ENCODE peak calls at places on chromosome 14, in seven cellular contexts. B is neuronal stem cell, S is IMR-90, K is mesendoderm, M is trophoblast cell, A is H1, D is mesenchymal stem cell. E is an unnamed sample. For H3K4me1, the result is how much of the 10 kb centered on the place peaks cover.

GRCh38 chr14:47626151-47627035 is 49.0 kb downstream of the MDGA2 start:
- DNase-seq in S (no peak), A (no peak), D (no peak), M (no peak), K (no peak), B (no peak), E (no peak)

GRCh38 chr14:35965425-35965824 is 139.3 kb downstream of the BRMS1L start:
- DNase-seq in M (no peak), S (no peak), B (no peak), K (peak), D (no peak), A (no peak), E (no peak)

GRCh38 chr14:91509083-91509877 is 830 bp downstream of the PPP4R3A start:
- DNase-seq in B (no peak), D (no peak), K (peak), M (no peak), S (no peak), A (peak), E (peak)

GRCh38 chr14:59254911-59255545 is 66.6 kb downstream of the DAAM1 start:
- DNase-seq in M (no peak), A (no peak), S (peak), K (no peak), D (peak), B (no peak), E (no peak)

GRCh38 chr14:73058923-73059311 is 583 bp downstream of the RBM25 start:
- DNase-seq in M (peak), K (peak), S (peak), D (peak), B (no peak), A (peak), E (peak)

GRCh38 chr14:69879175-69880047 is at the start of gene SMOC1:
- DNase-seq in D (peak), S (peak), A (peak), M (no peak), K (peak), B (peak), E (peak)

GRCh38 chr14:66540038-66540437 is 32.1 kb downstream of the GPHN start:
- DNase-seq in K (no peak), M (no peak), S (no peak), A (no peak), B (no peak), D (no peak), E (no peak)

GRCh38 chr14:53432378-53432802 is 279.3 kb upstream of the DDHD1 start:
- DNase-seq in M (no peak), B (peak), K (peak), S (peak), A (peak), D (peak), E (peak)

GRCh38 chr14:42214981-42215491 is 608.4 kb downstream of the LRFN5 start:
- DNase-seq in S (peak), K (peak), D (peak), B (peak), A (no peak), M (no peak), E (no peak)

GRCh38 chr14:99035712-99036593 is 236.0 kb downstream of the BCL11B start:
- DNase-seq in B (peak), A (peak), D (peak), S (peak), K (peak), M (peak), E (peak)

GRCh38 chr14:23660290-23661226 is 24.4 kb downstream of the DHRS2 start:
- DNase-seq in A (no peak), M (no peak), D (no peak), B (no peak), K (no peak), S (no peak), E (peak)

GRCh38 chr14:55731881-55732498 is 152.0 kb downstream of the KTN1 start:
- DNase-seq in D (no peak), B (peak), K (peak), M (no peak), S (peak), A (peak), E (peak)

GRCh38 chr14:51978566-51979398 is 10.6 kb upstream of the RTRAF start:
- DNase-seq in B (peak), D (peak), K (peak), M (peak), A (peak), S (peak), E (peak)

GRCh38 chr14:26290007-26290530 is 307.8 kb downstream of the NOVA1 start:
- DNase-seq in D (peak), A (no peak), B (no peak), K (no peak), M (no peak), S (peak), E (no peak)

GRCh38 chr14:71061458-71061857 is 154.2 kb downstream of the PCNX1 start:
- DNase-seq in S (peak), K (peak), B (no peak), M (peak), D (no peak), A (no peak), E (no peak)

GRCh38 chr14:88831285-88831684 is 6.8 kb downstream of the TTC8 start:
- DNase-seq in D (no peak), M (no peak), A (no peak), S (peak), B (no peak), K (no peak), E (no peak)

GRCh38 chr14:63544641-63545234 is 1.6 kb upstream of the PPP2R5E start:
- DNase-seq in S (peak), A (no peak), B (no peak), M (no peak), D (peak), K (no peak), E (no peak)

GRCh38 chr14:45793081-45793480 is 540.1 kb upstream of the MIS18BP1 start:
- DNase-seq in M (no peak), D (no peak), B (no peak), A (no peak), K (peak), S (no peak), E (no peak)

GRCh38 chr14:85533821-85534271 is 3.9 kb downstream of the FLRT2 start:
- DNase-seq in S (peak), M (no peak), B (no peak), A (peak), D (peak), K (peak), E (peak)

GRCh38 chr14:71290960-71291466 is 383.8 kb downstream of the PCNX1 start:
- DNase-seq in D (peak), S (peak), K (peak), B (no peak), A (no peak), M (peak), E (no peak)

GRCh38 chr14:98226411-98226810 is 1045.6 kb downstream of the BCL11B start:
- DNase-seq in A (no peak), B (no peak), M (no peak), S (no peak), D (no peak), K (no peak), E (no peak)

GRCh38 chr14:21723431-21724045 is 49.9 kb upstream of the OR4E1 start:
- DNase-seq in D (peak), A (peak), S (no peak), K (peak), B (peak), M (no peak), E (peak)

GRCh38 chr14:85060116-85060515 is 469.8 kb upstream of the FLRT2 start:
- DNase-seq in B (no peak), K (no peak), S (no peak), M (no peak), A (no peak), D (no peak), E (no peak)

GRCh38 chr14:70152081-70152480 is 36.7 kb downstream of the SLC8A3 start:
- DNase-seq in S (no peak), A (no peak), B (no peak), D (no peak), M (no peak), K (no peak), E (no peak)

GRCh38 chr14:54398028-54398368 is 1.2 kb downstream of the CDKN3 start:
- DNase-seq in A (no peak), D (no peak), K (no peak), S (no peak), M (no peak), B (no peak), E (no peak)

GRCh38 chr14:71338153-71338552 is 430.9 kb downstream of the PCNX1 start:
- DNase-seq in B (no peak), K (no peak), M (no peak), A (no peak), S (no peak), D (no peak), E (no peak)

GRCh38 chr14:63435838-63436237 is 107.3 kb downstream of the PPP2R5E start:
- DNase-seq in M (no peak), B (no peak), S (peak), K (no peak), A (no peak), D (peak), E (no peak)

GRCh38 chr14:49505026-49505766 is 81.0 kb downstream of the RPS29 start:
- DNase-seq in A (no peak), K (peak), B (no peak), S (peak), M (peak), D (no peak), E (no peak)

GRCh38 chr14:44634692-44635091 is 127.6 kb upstream of the FSCB start:
- DNase-seq in B (no peak), A (no peak), S (no peak), K (no peak), D (no peak), M (no peak), E (no peak)

GRCh38 chr14:61662437-61663311 is 32.6 kb upstream of the HIF1A start:
- DNase-seq in A (no peak), S (peak), M (peak), D (peak), K (peak), B (no peak), E (no peak)

GRCh38 chr14:73250781-73251500 is 13.6 kb downstream of the PAPLN start:
- DNase-seq in S (no peak), B (no peak), M (no peak), D (no peak), K (no peak), A (no peak), E (no peak)

GRCh38 chr14:41549821-41550597 is 56.7 kb upstream of the LRFN5 start:
- DNase-seq in K (no peak), M (no peak), S (peak), A (no peak), B (no peak), D (peak), E (no peak)

GRCh38 chr14:24398943-24399801 is at the start of gene NYNRIN:
- DNase-seq in M (no peak), D (peak), S (peak), B (peak), K (peak), A (peak), E (peak)

GRCh38 chr14:22939684-22940083 is 10.5 kb upstream of the PRMT5 start:
- DNase-seq in D (peak), A (no peak), S (peak), B (no peak), K (no peak), M (no peak), E (no peak)

GRCh38 chr14:30708157-30708556 is 86.0 kb downstream of the SCFD1 start:
- DNase-seq in K (peak), S (no peak), M (no peak), D (no peak), B (no peak), A (no peak), E (peak)

GRCh38 chr14:81728447-81728846 is 194.8 kb upstream of the SEL1L start:
- DNase-seq in K (no peak), B (no peak), A (no peak), S (no peak), M (no peak), D (no peak), E (no peak)

DNA sequence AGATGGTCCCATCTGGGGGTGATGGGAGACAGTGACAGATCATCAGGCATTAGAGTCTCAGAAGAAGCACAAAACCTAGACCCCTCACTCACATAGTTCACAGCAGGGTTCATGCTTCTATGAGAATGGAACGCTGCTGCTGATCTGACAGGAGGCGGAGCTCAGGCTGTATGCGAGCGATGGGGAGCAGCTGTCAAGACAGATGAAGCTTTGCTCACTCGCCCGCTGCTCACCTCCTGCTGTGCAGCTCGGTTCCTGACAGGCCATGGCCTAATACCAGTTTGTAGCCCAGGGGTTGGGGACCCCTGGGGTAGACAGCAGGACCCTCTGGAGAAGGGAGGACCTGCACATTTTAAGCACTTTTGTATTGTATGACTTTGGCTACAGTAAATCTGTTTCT is 111.2 kb downstream of the LGMN start:
- DNase-seq in D (peak), K (peak), B (peak), S (peak), A (no peak), M (no peak), E (peak)
- H2BK120ac ChIP-seq in D (no peak), K (no peak), B (no peak), S (no peak), A (no peak), M (no peak), E (no peak)

GRCh38 chr14:32609388-32609787 is 280.3 kb downstream of the AKAP6 start:
- DNase-seq in B (no peak), K (no peak), M (no peak), D (no peak), S (no peak), A (no peak), E (no peak)

GRCh38 chr14:32606297-32606696 is 277.2 kb downstream of the AKAP6 start:
- DNase-seq in A (no peak), D (no peak), M (no peak), S (no peak), K (no peak), B (no peak), E (no peak)

GRCh38 chr14:32608880-32609279 is 279.8 kb downstream of the AKAP6 start:
- DNase-seq in D (no peak), M (no peak), S (no peak), K (peak), A (no peak), B (no peak), E (no peak)

GRCh38 chr14:32607399-32607798 is 278.3 kb downstream of the AKAP6 start:
- DNase-seq in K (no peak), S (no peak), B (no peak), M (no peak), D (no peak), A (no peak), E (no peak)

DNA sequence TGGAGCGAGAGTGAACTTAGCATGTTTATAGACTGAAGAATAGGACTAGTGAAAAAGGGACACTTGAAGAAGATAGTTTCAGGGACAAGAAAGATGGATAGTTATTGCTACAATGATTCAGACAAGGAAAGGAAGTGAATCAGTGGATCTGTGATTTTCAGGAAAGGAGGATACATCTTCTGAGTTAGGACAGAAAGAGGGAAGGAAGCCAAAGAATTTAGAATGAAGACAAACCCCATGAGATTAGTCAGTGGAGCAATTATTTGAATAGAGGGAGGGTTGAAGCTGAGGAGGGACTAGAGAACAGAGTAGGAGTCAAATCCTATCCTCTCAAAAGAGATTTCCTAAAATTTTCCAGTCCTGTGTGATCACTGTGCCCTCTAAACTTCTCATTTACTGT is 282.7 kb downstream of the AKAP6 start:
- DNase-seq in K (no peak), B (no peak), M (no peak), A (no peak), D (peak), S (peak), E (no peak)
- H3K4me1 ChIP-seq in K (under half), B (under half), M (under half), A (under half), D (under half), S (under half), E (under half)

GRCh38 chr14:95663226-95663797 is 22.9 kb upstream of the TCL1B start:
- DNase-seq in K (no peak), M (no peak), S (no peak), D (no peak), B (no peak), A (no peak), E (no peak)

GRCh38 chr14:95664046-95664445 is 22.2 kb upstream of the TCL1B start:
- DNase-seq in D (no peak), A (no peak), M (no peak), S (no peak), K (no peak), B (no peak), E (no peak)

GRCh38 chr14:95660550-95661515 is 25.4 kb upstream of the TCL1B start:
- DNase-seq in A (no peak), D (no peak), K (peak), B (no peak), S (no peak), M (no peak), E (no peak)

GRCh38 chr14:95664546-95664945 is 21.7 kb upstream of the TCL1B start:
- DNase-seq in D (no peak), S (no peak), B (no peak), A (no peak), K (no peak), M (no peak), E (no peak)

DNA sequence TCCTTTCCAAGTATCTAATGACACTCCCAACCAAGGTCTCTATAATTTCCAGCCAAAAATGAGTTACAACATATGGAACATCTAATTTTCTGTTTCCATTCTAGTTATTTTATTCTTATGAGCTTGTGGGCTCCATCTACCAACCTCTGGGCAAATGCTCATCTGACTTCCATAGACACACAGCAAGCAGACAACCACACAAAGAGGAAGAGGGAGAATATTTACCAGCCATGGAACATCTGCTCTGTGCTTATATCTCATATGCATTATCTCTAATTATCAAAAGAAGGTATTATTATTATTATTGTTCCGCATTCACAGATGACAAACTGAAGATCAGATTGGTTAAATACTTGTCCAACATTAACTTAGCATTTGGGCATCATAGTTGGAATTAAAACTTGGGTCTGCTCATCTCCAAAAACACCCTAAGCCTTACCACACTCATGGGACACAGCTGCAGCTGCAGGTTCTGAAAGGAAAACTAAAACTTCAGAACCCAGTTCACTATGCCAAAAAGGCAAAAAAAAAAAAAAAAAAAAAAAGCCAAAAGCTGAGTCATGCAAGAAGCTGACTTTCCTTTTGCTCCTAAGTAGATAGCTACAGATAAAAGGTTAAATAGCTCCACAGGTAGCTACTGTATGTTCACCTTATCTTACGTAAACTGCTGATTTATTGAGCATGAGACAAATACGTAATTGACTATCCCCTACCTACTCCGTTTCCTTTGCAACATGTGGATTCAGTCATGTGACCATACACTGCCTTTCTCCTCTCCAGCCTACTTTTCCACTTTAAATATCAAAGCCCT is 23.6 kb upstream of the TCL1B start:
- DNase-seq in B (no peak), K (peak), M (no peak), D (no peak), S (no peak), A (no peak), E (no peak)
- H2BK120ac ChIP-seq in B (no peak), K (no peak), M (no peak), D (no peak), S (no peak), A (no peak), E (no peak)

DNA sequence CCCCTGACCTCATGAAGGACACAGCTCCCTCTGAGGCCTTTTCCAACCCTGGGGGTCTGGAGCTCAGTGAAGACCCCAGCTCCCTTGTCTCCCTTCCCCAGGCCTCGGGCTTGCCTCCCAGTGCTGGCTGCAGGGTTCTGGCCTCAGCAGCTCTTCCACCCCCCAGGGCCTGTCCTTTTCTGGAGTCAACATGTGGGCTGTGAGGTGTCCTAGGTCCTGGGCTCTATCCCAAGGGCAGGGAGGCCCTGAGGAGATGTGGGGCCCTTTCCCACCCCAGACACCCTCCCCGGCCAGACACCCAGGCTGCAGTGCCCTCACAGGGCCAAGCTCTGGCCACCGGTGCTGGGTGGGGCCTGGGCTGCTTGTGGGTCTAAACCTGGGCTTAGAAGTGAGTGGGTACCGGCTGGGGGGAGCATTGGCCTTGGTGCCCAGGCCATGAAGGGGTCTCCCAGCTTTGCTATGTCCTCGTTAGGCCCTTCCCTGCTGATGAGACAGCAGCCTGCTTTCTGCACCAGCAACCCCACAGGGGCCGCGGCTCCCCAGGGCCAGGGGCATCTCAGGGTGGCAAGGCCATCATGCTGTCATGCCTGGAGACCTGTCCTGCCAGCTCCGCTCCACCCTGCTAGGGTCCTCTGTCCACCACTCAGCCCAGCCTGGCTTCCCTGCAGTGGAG is 2.7 kb upstream of the CRIP2 start:
- DNase-seq in M (peak), K (no peak), D (no peak), A (no peak), S (no peak), B (no peak), E (no peak)
- H3K4me1 ChIP-seq in M (under half), K (under half), D (half or more), A (under half), S (under half), B (under half), E (under half)